ENCODE peak calls at places on chromosomes 16 and 17, in ten cellular contexts. G is IMR-90, Y is prostate gland, B is heart left ventricle, R is gastrocnemius medialis, T is NB4, M is uterus, I is GM12891, J is lower leg skin, O is endothelial cell of umbilical vein. A is an unnamed sample.

GRCh38 chr16:86343111-86343642 is 167.2 kb upstream of the FOXF1 start:
- DNase-seq in M (peak), Y (peak), B (no peak), T (no peak), I (no peak), R (no peak), O (peak), J (no peak), G (peak), A (peak)

GRCh38 chr17:58560511-58560910 is 46.1 kb upstream of the MTMR4 start:
- DNase-seq in I (no peak), Y (no peak), T (no peak), R (no peak), O (no peak), J (no peak), B (no peak), M (no peak), G (no peak), A (no peak)

GRCh38 chr16:85046472-85046916 is 18.9 kb downstream of the KIAA0513 start:
- DNase-seq in T (no peak), M (no peak), R (no peak), B (no peak), J (no peak), O (no peak), G (no peak), Y (no peak), I (no peak), A (no peak)

GRCh38 chr16:19210175-19210924 is 42.3 kb downstream of the SYT17 start:
- DNase-seq in T (peak), G (peak), B (no peak), J (no peak), R (no peak), Y (no peak), M (no peak), I (peak), O (no peak), A (no peak)

GRCh38 chr17:60093694-60094093 is 15.0 kb upstream of the HEATR6 start:
- DNase-seq in J (no peak), G (no peak), O (no peak), B (no peak), T (no peak), Y (no peak), R (no peak), M (no peak), I (no peak), A (no peak)

GRCh38 chr16:50928065-50928464 is 186.2 kb downstream of the CYLD start:
- DNase-seq in B (no peak), I (no peak), G (no peak), T (no peak), M (no peak), O (no peak), Y (no peak), J (no peak), R (no peak), A (no peak)

GRCh38 chr17:79114455-79115301 is 40.1 kb downstream of the ENGASE start:
- DNase-seq in M (peak), J (no peak), B (peak), T (no peak), R (no peak), G (no peak), O (no peak), Y (peak), I (no peak), A (peak)

GRCh38 chr16:12677472-12677871 is 126.2 kb downstream of the CPPED1 start:
- DNase-seq in G (no peak), I (no peak), J (no peak), R (no peak), T (peak), O (no peak), M (no peak), Y (no peak), B (no peak), A (no peak)

GRCh38 chr17:3447625-3448024 is 14.0 kb upstream of the OR1E2 start:
- DNase-seq in B (no peak), J (no peak), M (no peak), G (no peak), R (no peak), I (no peak), T (peak), O (no peak), Y (no peak), A (no peak)

GRCh38 chr17:67025216-67025792 is 19.1 kb upstream of the CACNG1 start:
- DNase-seq in G (no peak), J (no peak), R (no peak), M (no peak), I (no peak), T (no peak), B (no peak), Y (no peak), O (no peak), A (peak)

GRCh38 chr16:86575754-86576557 is 2.4 kb upstream of the FOXL1 start:
- DNase-seq in O (peak), R (peak), B (peak), T (peak), I (no peak), M (peak), G (peak), J (no peak), Y (no peak), A (peak)

GRCh38 chr16:19239756-19240155 is 45.8 kb upstream of the CLEC19A start:
- DNase-seq in T (no peak), O (no peak), Y (no peak), B (no peak), J (no peak), M (no peak), I (no peak), R (no peak), G (no peak), A (no peak)

GRCh38 chr16:28321700-28322411 is 29.5 kb downstream of the SBK1 start:
- DNase-seq in M (no peak), B (no peak), I (peak), O (peak), R (no peak), J (no peak), T (peak), Y (no peak), G (peak), A (peak)

GRCh38 chr17:9162275-9162985 is 141.1 kb downstream of the NTN1 start:
- DNase-seq in O (no peak), I (no peak), T (no peak), B (no peak), Y (no peak), G (no peak), R (no peak), J (no peak), M (no peak), A (no peak)

GRCh38 chr17:82380860-82381702 is 9.5 kb downstream of the UTS2R start:
- DNase-seq in M (no peak), T (no peak), B (no peak), R (no peak), O (no peak), J (no peak), Y (no peak), G (peak), I (no peak), A (no peak)

GRCh38 chr16:57807968-57808528 is 5.8 kb upstream of the KIFC3 start:
- DNase-seq in J (peak), B (peak), M (peak), Y (peak), R (peak), T (peak), G (peak), I (peak), O (peak), A (peak)

GRCh38 chr16:57809276-57809793 is 7.0 kb upstream of the KIFC3 start:
- DNase-seq in R (no peak), J (no peak), Y (no peak), M (no peak), O (no peak), I (no peak), G (no peak), T (no peak), B (peak), A (no peak)

GRCh38 chr16:57808589-57808988 is 6.3 kb upstream of the KIFC3 start:
- DNase-seq in I (no peak), B (no peak), Y (no peak), R (no peak), T (no peak), G (no peak), J (no peak), O (no peak), M (no peak), A (no peak)

GRCh38 chr16:57809843-57810196 is 7.5 kb upstream of the KIFC3 start:
- DNase-seq in R (no peak), T (no peak), M (no peak), Y (no peak), I (no peak), B (peak), G (no peak), O (no peak), J (no peak), A (no peak)

GRCh38 chr16:57810197-57811024 is 8.1 kb upstream of the KIFC3 start:
- DNase-seq in R (peak), M (peak), J (peak), B (peak), I (peak), G (peak), T (peak), Y (peak), O (peak), A (peak)
- TF ChIP-seq POLR2A in R (no peak), M (peak), J (no peak), B (peak), I (no peak), G (no peak), T (peak), Y (peak), O (no peak), A (no peak)

GRCh38 chr16:1044515-1045362 is 27.8 kb upstream of the SSTR5 start:
- DNase-seq in Y (no peak), I (no peak), T (no peak), J (no peak), G (no peak), B (no peak), O (no peak), M (no peak), R (no peak), A (no peak)
- TF ChIP-seq POLR2A in Y (no peak), I (no peak), T (no peak), J (no peak), G (no peak), B (no peak), O (no peak), M (no peak), R (no peak), A (no peak)

DNA sequence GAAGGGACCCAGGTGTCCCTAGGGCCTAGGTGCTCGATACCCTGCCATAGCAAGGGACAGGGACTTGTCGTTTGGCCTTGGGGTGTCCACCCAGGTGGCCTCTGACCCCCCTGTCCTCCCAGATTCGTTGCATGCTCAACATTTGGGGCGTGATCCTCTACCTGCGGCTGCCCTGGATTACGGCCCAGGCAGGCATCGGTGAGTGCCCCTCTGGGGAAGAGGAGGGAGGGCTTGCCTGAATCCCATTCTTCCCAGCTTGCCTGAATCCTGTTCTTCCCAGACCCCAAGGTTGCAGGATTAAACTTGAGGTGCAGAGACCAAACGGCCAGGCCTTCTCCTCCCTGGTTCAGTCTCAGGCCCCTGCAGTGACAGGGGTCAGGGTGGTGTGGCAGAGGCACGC is 3.2 kb downstream of the SLC12A3 start:
- DNase-seq in R (no peak), T (no peak), G (no peak), B (no peak), O (no peak), I (no peak), Y (no peak), J (no peak), M (no peak), A (no peak)
- TF ChIP-seq POLR2A in R (no peak), T (no peak), G (no peak), B (no peak), O (no peak), I (no peak), Y (no peak), J (no peak), M (no peak), A (no peak)

GRCh38 chr16:53355064-53355463 is 79.2 kb upstream of the RBL2 start:
- DNase-seq in B (no peak), T (no peak), I (no peak), M (no peak), J (no peak), G (no peak), O (no peak), Y (no peak), R (no peak), A (no peak)
- TF ChIP-seq POLR2A in B (no peak), T (no peak), I (no peak), M (no peak), J (no peak), G (no peak), O (no peak), Y (no peak), R (no peak), A (no peak)

GRCh38 chr16:82655315-82655714 is 28.5 kb downstream of the CDH13 start:
- DNase-seq in G (peak), Y (no peak), T (peak), R (no peak), M (peak), O (peak), J (no peak), I (no peak), B (no peak), A (peak)
- TF ChIP-seq POLR2A in G (no peak), Y (no peak), T (no peak), R (no peak), M (no peak), O (no peak), J (no peak), I (no peak), B (no peak), A (no peak)